ENCODE peak calls at places on chromosomes 16 and 17, in five cellular contexts. H is fibroblast of the aortic adventitia, A is NCI-H748 treated with DMSO at 0.1 percent for 48 hours, Q is cardiac fibroblast, D is AG09319. G is an unnamed sample.

GRCh38 chr16:14289692-14290340 is 218.7 kb downstream of the MRTFB start:
- DNase-seq in D (no peak), H (no peak), A (peak; percentile 74), Q (no peak), G (no peak)

GRCh38 chr17:1371893-1372590 is 28.0 kb downstream of the YWHAE start:
- DNase-seq in H (no peak), A (no peak), Q (no peak), D (no peak), G (no peak)

GRCh38 chr17:6070895-6071511 is 824 bp downstream of the WSCD1 start:
- DNase-seq in D (no peak), A (peak; percentile 43), Q (no peak), H (no peak), G (no peak)

GRCh38 chr16:60419859-60420258 is 1616.4 kb downstream of the CDH8 start:
- DNase-seq in Q (no peak), A (no peak), D (no peak), H (no peak), G (no peak)

GRCh38 chr17:74380086-74380958 is 13.0 kb downstream of the GPR142 start:
- DNase-seq in D (no peak), A (no peak), H (no peak), Q (no peak), G (no peak)

GRCh38 chr16:19588661-19589060 is 33.2 kb downstream of the VPS35L start:
- DNase-seq in Q (peak; percentile 39), A (no peak), D (no peak), H (peak; percentile 28), G (no peak)

GRCh38 chr17:27551701-27552466 is 79.1 kb upstream of the LGALS9 start:
- DNase-seq in Q (no peak), D (no peak), H (no peak), A (no peak), G (no peak)

GRCh38 chr16:75836377-75837010 is 110.2 kb upstream of the CPHXL start:
- DNase-seq in H (no peak), A (no peak), Q (no peak), D (no peak), G (no peak)

GRCh38 chr16:84194470-84195200 is 3.7 kb downstream of the ADAD2 start:
- DNase-seq in D (no peak), Q (no peak), H (no peak), A (no peak), G (no peak)

GRCh38 chr16:24139282-24139681 is 116.9 kb upstream of the CACNG3 start:
- DNase-seq in H (no peak), D (no peak), A (no peak), Q (no peak), G (no peak)

GRCh38 chr16:89958068-89958467 is 9.5 kb downstream of the DEF8 start:
- DNase-seq in D (no peak), H (no peak), Q (peak; percentile 24), A (no peak), G (no peak)

GRCh38 chr17:48989100-48989499 is 8.1 kb upstream of the IGF2BP1 start:
- DNase-seq in D (no peak), H (no peak), Q (no peak), A (no peak), G (no peak)

GRCh38 chr17:41489531-41489930 is at the start of gene KRT36:
- DNase-seq in D (no peak), Q (no peak), H (no peak), A (no peak), G (no peak)

GRCh38 chr17:80220709-80221215 is 535 bp downstream of the SLC26A11 start:
- DNase-seq in A (no peak), D (no peak), Q (peak; percentile 14), H (peak; percentile 22), G (no peak)

GRCh38 chr17:2067048-2067452 is 12.1 kb downstream of the HIC1 start:
- DNase-seq in H (no peak), A (no peak), D (no peak), Q (peak; percentile 22), G (no peak)

GRCh38 chr17:61218438-61218837 is 181.2 kb upstream of the TBX2 start:
- DNase-seq in H (peak; percentile 26), D (no peak), A (no peak), Q (peak; percentile 47), G (no peak)

GRCh38 chr17:28747801-28748750 is 4.3 kb downstream of the TRAF4 start:
- DNase-seq in D (no peak), Q (no peak), A (no peak), H (no peak), G (no peak)

GRCh38 chr17:76570877-76571471 is 14.7 kb downstream of the ST6GALNAC2 start:
- DNase-seq in H (no peak), A (no peak), D (no peak), Q (no peak), G (no peak)

GRCh38 chr17:8807070-8807550 is 7.9 kb upstream of the MFSD6L start:
- DNase-seq in H (no peak), D (no peak), A (no peak), Q (no peak), G (no peak)

G was measured in coronary artery.